ENCODE peak calls at places on chromosomes 3 and 15, in five cellular contexts. S is activated naive CD4-positive, alpha-beta T cell treated with anti-CD3 and anti-CD28 coated beads, Interleukin-2, amount 10 ng/mL, durations not matched to agents 7 days and 5 days; F is EH; N is HFF-Myc; J is CD8-positive, alpha-beta memory T cell. O is an unnamed sample.

GRCh38 chr3:145678401-145678800 is 482.6 kb downstream of the PLOD2 start:
- DNase-seq in S (no peak), F (no peak), N (no peak), J (no peak), O (no peak)

GRCh38 chr15:60737217-60737616 is 258.3 kb upstream of the ICE2 start:
- DNase-seq in S (no peak), F (no peak), N (no peak), J (no peak), O (no peak)

GRCh38 chr15:79002631-79003030 is 57.8 kb upstream of the CTSH start:
- DNase-seq in S (no peak), F (peak), N (no peak), J (no peak), O (no peak)

GRCh38 chr3:64082917-64083587 is 59.8 kb upstream of the PSMD6 start:
- DNase-seq in S (no peak), F (no peak), N (no peak), J (no peak), O (no peak)

GRCh38 chr3:150132101-150132749 is 161.5 kb upstream of the PFN2 start:
- DNase-seq in S (no peak), F (peak), N (no peak), J (no peak), O (no peak)

GRCh38 chr3:69922521-69923000 is 77.0 kb upstream of the SAMMSON start:
- DNase-seq in S (no peak), F (no peak), N (no peak), J (no peak), O (no peak)

GRCh38 chr15:32132850-32133249 is 102.5 kb downstream of the CHRNA7 start:
- DNase-seq in S (no peak), F (no peak), N (no peak), J (no peak), O (no peak)

GRCh38 chr15:78325092-78325843 is 14.9 kb upstream of the CRABP1 start:
- DNase-seq in S (no peak), F (peak), N (no peak), J (no peak), O (no peak)

GRCh38 chr3:53744351-53744750 is 101.9 kb downstream of the CHDH start:
- DNase-seq in S (no peak), F (no peak), N (no peak), J (no peak), O (no peak)

GRCh38 chr3:106198828-106199194 is 330.0 kb upstream of the CBLB start:
- DNase-seq in S (no peak), F (peak), N (peak), J (no peak), O (peak)

GRCh38 chr3:170089862-170090600 is 52.2 kb downstream of the GPR160 start:
- DNase-seq in S (no peak), F (no peak), N (no peak), J (no peak), O (no peak)

GRCh38 chr15:82298032-82298431 is 35.4 kb downstream of the SAXO2 start:
- DNase-seq in S (no peak), F (no peak), N (no peak), J (no peak), O (no peak)

GRCh38 chr3:46820852-46821251 is 42.4 kb downstream of the MYL3 start:
- DNase-seq in S (no peak), F (no peak), N (no peak), J (no peak), O (no peak)

GRCh38 chr15:70376929-70377691 is 279.4 kb upstream of the TLE3 start:
- DNase-seq in S (no peak), F (peak), N (no peak), J (no peak), O (peak)

GRCh38 chr3:189270248-189270832 is 98.6 kb downstream of the TPRG1 start:
- DNase-seq in S (peak), F (peak), N (peak), J (peak), O (no peak)

GRCh38 chr15:90082140-90082713 is 20.0 kb downstream of the IDH2 start:
- DNase-seq in S (no peak), F (no peak), N (no peak), J (no peak), O (no peak)

GRCh38 chr15:74006774-74007639 is 12.5 kb downstream of the PML start:
- DNase-seq in S (no peak), F (no peak), N (no peak), J (no peak), O (no peak)

GRCh38 chr3:107987036-107987557 is 103.7 kb downstream of the CD47 start:
- DNase-seq in S (no peak), F (peak), N (peak), J (no peak), O (peak)

GRCh38 chr3:144350125-144350524 is 378.5 kb downstream of the DIPK2A start:
- DNase-seq in S (no peak), F (no peak), N (no peak), J (no peak), O (no peak)

GRCh38 chr3:140093742-140094141 is 158.8 kb downstream of the CLSTN2 start:
- DNase-seq in S (no peak), F (peak), N (peak), J (no peak), O (peak)

GRCh38 chr3:126314305-126315082 is 42.7 kb downstream of the KLF15 start:
- DNase-seq in S (no peak), F (no peak), N (no peak), J (no peak), O (no peak)

GRCh38 chr15:31024330-31024729 is 32.9 kb upstream of the MTMR10 start:
- DNase-seq in S (no peak), F (peak), N (peak), J (no peak), O (peak)

GRCh38 chr15:62075595-62076279 is 9.0 kb downstream of the C2CD4A start:
- DNase-seq in S (no peak), F (peak), N (no peak), J (no peak), O (no peak)

GRCh38 chr3:81718311-81718710 is 43.1 kb downstream of the GBE1 start:
- DNase-seq in S (no peak), F (no peak), N (no peak), J (no peak), O (no peak)

GRCh38 chr3:98855811-98856400 is 45.6 kb downstream of the DCBLD2 start:
- DNase-seq in S (no peak), F (peak), N (peak), J (no peak), O (peak)

GRCh38 chr3:197520311-197521276 is 35.2 kb downstream of the BDH1 start:
- DNase-seq in S (no peak), F (peak), N (no peak), J (no peak), O (no peak)

GRCh38 chr3:137768361-137769320 is 4.5 kb downstream of the SOX14 start:
- DNase-seq in S (no peak), F (no peak), N (no peak), J (no peak), O (no peak)

GRCh38 chr3:183073839-183074615 is 25.3 kb downstream of the MCCC1 start:
- DNase-seq in S (no peak), F (peak), N (no peak), J (no peak), O (peak)

GRCh38 chr3:53287413-53287734 is 31.6 kb upstream of the TKT start:
- DNase-seq in S (no peak), F (no peak), N (no peak), J (no peak), O (no peak)